ENCODE peak calls at places on chromosomes 12 and 14, in nine cellular contexts. N is EL; U is AG10803; O is H9; R is stimulated activated CD4-positive, alpha-beta T cell treated with anti-CD3 and anti-CD28 coated beads, Interleukin-2, amount 100 ng/mL, for 48 hours; E is mucosa of gallbladder; W is aorta; H is NCI-H1436; X is skeletal muscle cell. Y is an unnamed sample.

GRCh38 chr12:1820191-1820599 is at the start of gene LRTM2:
- DNase-seq in N (no peak), U (no peak), O (no peak), R (no peak), E (no peak), W (no peak), H (no peak), X (no peak), Y (no peak)

GRCh38 chr14:38405851-38406630 is 150.1 kb upstream of the CLEC14A start:
- DNase-seq in N (peak), U (peak), O (peak), R (no peak), E (no peak), W (no peak), H (peak), X (peak), Y (no peak)

GRCh38 chr12:88650715-88651114 is 70.4 kb upstream of the KITLG start:
- DNase-seq in N (peak), U (peak), O (no peak), R (no peak), E (no peak), W (no peak), H (no peak), X (peak), Y (no peak)

GRCh38 chr12:76945867-76946266 is 67.0 kb upstream of the CSRP2 start:
- DNase-seq in N (peak), U (no peak), O (no peak), R (no peak), E (no peak), W (no peak), H (no peak), X (no peak), Y (no peak)

GRCh38 chr12:51941011-51941561 is 10.4 kb upstream of the ACVR1B start:
- DNase-seq in N (peak), U (peak), O (no peak), R (no peak), E (no peak), W (peak), H (peak), X (peak), Y (no peak)

GRCh38 chr14:96091149-96091693 is 52.1 kb downstream of the C14orf132 start:
- DNase-seq in N (no peak), U (no peak), O (no peak), R (no peak), E (no peak), W (no peak), H (no peak), X (no peak), Y (no peak)

GRCh38 chr14:72891666-72892102 is 2.2 kb downstream of the DPF3 start:
- DNase-seq in N (peak), U (no peak), O (no peak), R (no peak), E (no peak), W (no peak), H (no peak), X (no peak), Y (no peak)

GRCh38 chr12:2052861-2053674 is at the start of gene CACNA1C:
- DNase-seq in N (peak), U (peak), O (peak), R (peak), E (peak), W (peak), H (peak), X (no peak), Y (peak)

GRCh38 chr12:37733856-37734255 is 582.7 kb upstream of the ALG10B start:
- DNase-seq in N (no peak), U (no peak), O (no peak), R (no peak), E (no peak), W (no peak), H (no peak), X (no peak), Y (no peak)

GRCh38 chr14:88879016-88879415 is 54.6 kb downstream of the TTC8 start:
- DNase-seq in N (peak), U (peak), O (no peak), R (no peak), E (no peak), W (no peak), H (no peak), X (peak), Y (peak)

GRCh38 chr14:94394594-94395305 is 6.3 kb upstream of the SERPINA1 start:
- DNase-seq in N (peak), U (peak), O (no peak), R (peak), E (peak), W (peak), H (no peak), X (peak), Y (peak)

GRCh38 chr14:68972507-68973272 is 6.4 kb downstream of the ACTN1 start:
- DNase-seq in N (peak), U (no peak), O (no peak), R (no peak), E (no peak), W (no peak), H (no peak), X (no peak), Y (no peak)

GRCh38 chr12:6226002-6226700 is 26.0 kb downstream of the CD9 start:
- DNase-seq in N (no peak), U (peak), O (no peak), R (no peak), E (peak), W (peak), H (no peak), X (no peak), Y (no peak)

GRCh38 chr12:103140217-103140616 is 182.7 kb downstream of the ASCL1 start:
- DNase-seq in N (no peak), U (no peak), O (no peak), R (no peak), E (no peak), W (no peak), H (no peak), X (no peak), Y (no peak)

GRCh38 chr12:67472551-67472950 is 176.0 kb upstream of the DYRK2 start:
- DNase-seq in N (no peak), U (peak), O (no peak), R (no peak), E (no peak), W (peak), H (no peak), X (no peak), Y (no peak)

GRCh38 chr14:99744199-99744872 is 48.9 kb upstream of the EML1 start:
- DNase-seq in N (peak), U (peak), O (peak), R (no peak), E (no peak), W (no peak), H (no peak), X (no peak), Y (no peak)

GRCh38 chr14:50057331-50057730 is 59.0 kb downstream of the VCPKMT start:
- DNase-seq in N (no peak), U (no peak), O (no peak), R (no peak), E (no peak), W (no peak), H (no peak), X (no peak), Y (no peak)

GRCh38 chr12:126899926-126900792 is 1366.8 kb upstream of the TMEM132C start:
- DNase-seq in N (no peak), U (no peak), O (peak), R (no peak), E (no peak), W (no peak), H (no peak), X (no peak), Y (no peak)